ENCODE peak calls at places on chromosomes 1 and 21, in eight cellular contexts. R, P, F, M, E, S, T and J are unnamed samples.

GRCh38 chr1:9184749-9185148 is 49.8 kb upstream of the H6PD start:
- DNase-seq in M (no peak), R (no peak), F (no peak), S (no peak), T (no peak), P (no peak), E (no peak), J (no peak)

GRCh38 chr1:78348526-78349284 is 142.1 kb upstream of the PTGFR start:
- DNase-seq in M (no peak), F (no peak), S (no peak), P (no peak), E (no peak), T (no peak), R (no peak), J (no peak)

GRCh38 chr1:11180342-11180744 is 8.8 kb upstream of the ANGPTL7 start:
- DNase-seq in R (no peak), E (no peak), T (no peak), S (no peak), F (no peak), P (no peak), M (no peak), J (peak; percentile 56)

GRCh38 chr1:44263191-44263944 is 50.1 kb downstream of the DMAP1 start:
- DNase-seq in P (no peak), E (no peak), S (peak; percentile 39), M (no peak), T (no peak), R (no peak), F (no peak), J (no peak)

GRCh38 chr1:94115900-94116436 is 5.0 kb downstream of the ABCA4 start:
- DNase-seq in E (no peak), F (no peak), M (no peak), R (no peak), S (no peak), T (no peak), P (no peak), J (no peak)

GRCh38 chr21:34201001-34201400 is 127.6 kb downstream of the MRPS6 start:
- DNase-seq in F (no peak), E (no peak), T (no peak), P (no peak), S (no peak), R (no peak), M (no peak), J (no peak)

GRCh38 chr1:15027515-15027948 is 126.0 kb upstream of the TMEM51 start:
- DNase-seq in S (peak; percentile 78), R (peak; percentile 84), P (peak; percentile 67), F (peak; percentile 82), E (peak; percentile 22), M (peak; percentile 81), T (peak; percentile 51), J (peak; percentile 50)

GRCh38 chr1:84611796-84612195 is 37.6 kb upstream of the CTBS start:
- DNase-seq in F (peak; percentile 19), E (no peak), S (no peak), T (no peak), R (no peak), P (no peak), M (no peak), J (peak; percentile 11)

GRCh38 chr1:19869929-19870328 is 12.3 kb upstream of the OTUD3 start:
- DNase-seq in F (no peak), M (peak; percentile 65), S (no peak), E (no peak), R (no peak), P (no peak), T (no peak), J (no peak)

GRCh38 chr21:33403786-33404571 is 766 bp downstream of the IFNGR2 start:
- DNase-seq in M (peak; percentile 71), R (peak; percentile 85), P (peak; percentile 63), T (peak; percentile 53), F (peak; percentile 67), S (peak; percentile 66), E (no peak), J (peak; percentile 19)

GRCh38 chr1:196380311-196380710 is 227.9 kb downstream of the KCNT2 start:
- DNase-seq in M (no peak), S (no peak), E (no peak), T (no peak), F (peak; percentile 53), R (no peak), P (no peak), J (no peak)

GRCh38 chr1:231162970-231163830 is 1.3 kb downstream of the TRIM67 start:
- DNase-seq in R (no peak), P (no peak), S (no peak), E (no peak), M (no peak), F (peak; percentile 51), T (no peak), J (no peak)

GRCh38 chr1:247639381-247639981 is 34.1 kb downstream of the OR2G3 start:
- DNase-seq in T (peak; percentile 72), S (peak; percentile 90), F (peak; percentile 94), E (no peak), P (peak; percentile 47), R (peak; percentile 87), M (peak; percentile 66), J (peak; percentile 9)

GRCh38 chr1:57222307-57222706 is 201.6 kb downstream of the DAB1 start:
- DNase-seq in S (no peak), F (no peak), R (no peak), E (no peak), T (no peak), M (no peak), P (no peak), J (no peak)

GRCh38 chr1:41892211-41892840 is 26.4 kb downstream of the HIVEP3 start:
- DNase-seq in F (no peak), T (no peak), R (no peak), M (no peak), P (no peak), E (no peak), S (peak; percentile 20), J (no peak)

GRCh38 chr1:182552527-182552926 is 36.5 kb downstream of the RNASEL start:
- DNase-seq in P (no peak), T (no peak), M (no peak), R (no peak), E (no peak), S (no peak), F (no peak), J (no peak)

GRCh38 chr1:160637821-160638539 is 8.9 kb downstream of the SLAMF1 start:
- DNase-seq in T (no peak), F (peak; percentile 25), E (no peak), R (no peak), M (no peak), S (no peak), P (no peak), J (no peak)

GRCh38 chr21:41678944-41679343 is 87.9 kb downstream of the RIPK4 start:
- DNase-seq in F (peak; percentile 98), R (peak; percentile 95), T (peak; percentile 94), M (peak; percentile 95), E (peak; percentile 96), P (peak; percentile 68), S (peak; percentile 96), J (peak; percentile 94)

GRCh38 chr1:232793944-232794343 is 11.3 kb upstream of the MAP10 start:
- DNase-seq in R (no peak), M (no peak), E (peak; percentile 2), F (no peak), P (no peak), T (no peak), S (peak; percentile 32), J (peak; percentile 76)

GRCh38 chr21:39673736-39674135 is 61.0 kb downstream of the B3GALT5 start:
- DNase-seq in R (peak; percentile 50), F (no peak), S (no peak), T (no peak), M (no peak), E (no peak), P (no peak), J (no peak)

GRCh38 chr1:71857862-71858261 is 424.5 kb downstream of the NEGR1 start:
- DNase-seq in P (no peak), M (no peak), R (no peak), T (no peak), S (no peak), E (no peak), F (no peak), J (peak; percentile 38)

GRCh38 chr1:156103521-156103947 is 11.0 kb upstream of the LMNA start:
- DNase-seq in R (no peak), T (no peak), F (no peak), M (no peak), S (peak; percentile 44), P (peak; percentile 61), E (no peak), J (no peak)

GRCh38 chr1:69919922-69920273 is 285.5 kb downstream of the LRRC40 start:
- DNase-seq in S (no peak), M (no peak), R (no peak), F (no peak), T (no peak), E (no peak), P (no peak), J (no peak)

GRCh38 chr1:226632922-226633351 is 84.4 kb downstream of the STUM start:
- DNase-seq in F (no peak), R (peak; percentile 89), E (no peak), M (no peak), S (no peak), P (peak; percentile 35), T (no peak), J (no peak)

GRCh38 chr1:29835486-29836273 is 599.4 kb downstream of the PTPRU start:
- DNase-seq in E (no peak), S (no peak), R (no peak), P (no peak), T (no peak), F (no peak), M (no peak), J (no peak)
- TF ChIP-seq CTCF in E (no peak), S (no peak), R (no peak), P (no peak), T (no peak), F (peak; percentile 48), M (no peak), J (no peak)

GRCh38 chr1:67159233-67159632 is 7.0 kb upstream of the IL23R start:
- DNase-seq in T (no peak), E (no peak), F (no peak), P (no peak), M (no peak), R (no peak), S (no peak), J (no peak)
- H3K4me3 ChIP-seq in T (no peak overlapping the region), E (no peak overlapping the region), F (no peak overlapping the region), P (no peak overlapping the region), M (no peak overlapping the region), R (no peak overlapping the region), S (no peak overlapping the region), J (no peak overlapping the region)

GRCh38 chr1:203491664-203492485 is 2.1 kb upstream of the OPTC start:
- DNase-seq in S (no peak), E (no peak), T (no peak), F (no peak), R (no peak), P (no peak), M (no peak), J (no peak)
- TF ChIP-seq CTCF in S (no peak), E (no peak), T (no peak), F (no peak), R (no peak), P (no peak), M (no peak), J (no peak)

GRCh38 chr21:16124397-16125130 is 394.8 kb downstream of the USP25 start:
- DNase-seq in T (no peak), P (no peak), S (no peak), M (no peak), E (no peak), R (no peak), F (peak; percentile 15), J (peak; percentile 67)

DNA sequence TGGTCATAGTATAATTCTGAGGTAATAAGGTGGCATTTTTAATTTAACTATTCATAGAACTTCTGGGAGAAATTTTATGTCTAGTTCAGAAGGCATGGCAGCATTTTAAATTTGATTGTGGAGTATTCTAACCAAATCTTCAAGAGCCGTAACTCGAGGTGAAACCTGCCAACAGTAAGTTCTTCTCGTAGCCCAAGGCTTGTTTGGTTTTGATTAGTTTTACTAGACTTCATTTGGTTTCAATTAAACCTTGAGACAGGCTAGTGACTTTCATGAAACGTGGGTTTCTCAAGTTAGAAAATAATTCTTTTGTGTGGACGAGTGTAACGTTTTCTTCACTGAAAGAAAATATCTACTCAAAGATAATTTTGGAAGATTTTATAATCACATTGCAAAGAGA is 395.5 kb downstream of the USP25 start:
- DNase-seq in T (no peak), M (no peak), P (no peak), R (no peak), S (no peak), F (no peak), E (no peak), J (no peak)
- H3K4me3 ChIP-seq in T (no peak overlapping the region), M (no peak overlapping the region), P (peak overlapping the region; percentile 20), R (no peak overlapping the region), S (no peak overlapping the region), F (no peak overlapping the region), E (no peak overlapping the region), J (no peak overlapping the region)